ENCODE peak calls at places on chromosome 13, in ten cellular contexts. One of them, this sample, is unnamed.

GRCh38 chr13:49444517-49445395 is 682 bp downstream of the SETDB2 start:
- DNase-seq in stimulated activated CD4-positive, alpha-beta T cell treated with anti-CD3 and anti-CD28 coated beads, TNF-alpha, amount 100 ng/mL, for 4 hours: no peak
- DNase-seq in thoracic aorta: no peak
- DNase-seq in naive thymus-derived CD4-positive, alpha-beta T cell: peak; percentile 38
- DNase-seq in caudate nucleus: no peak
- DNase-seq in neuronal stem cell: peak; percentile 29
- DNase-seq in AG20443: peak; percentile 39
- DNase-seq in CMK: peak; percentile 76
- DNase-seq in erythroblast: peak; percentile 80
- DNase-seq in K562: peak; percentile 10
- DNase-seq in this sample: no peak

GRCh38 chr13:103067751-103068563 is 1.7 kb upstream of the SLC10A2 start:
- DNase-seq in stimulated activated CD4-positive, alpha-beta T cell treated with anti-CD3 and anti-CD28 coated beads, TNF-alpha, amount 100 ng/mL, for 4 hours: no peak
- DNase-seq in thoracic aorta: no peak
- DNase-seq in naive thymus-derived CD4-positive, alpha-beta T cell: no peak
- DNase-seq in caudate nucleus: no peak
- DNase-seq in neuronal stem cell: no peak
- DNase-seq in AG20443: no peak
- DNase-seq in CMK: no peak
- DNase-seq in erythroblast: no peak
- DNase-seq in K562: no peak
- DNase-seq in this sample: no peak

GRCh38 chr13:89816404-89816803 is 1531.1 kb upstream of the MIR17HG start:
- DNase-seq in stimulated activated CD4-positive, alpha-beta T cell treated with anti-CD3 and anti-CD28 coated beads, TNF-alpha, amount 100 ng/mL, for 4 hours: no peak
- DNase-seq in thoracic aorta: no peak
- DNase-seq in naive thymus-derived CD4-positive, alpha-beta T cell: no peak
- DNase-seq in caudate nucleus: no peak
- DNase-seq in neuronal stem cell: no peak
- DNase-seq in AG20443: no peak
- DNase-seq in CMK: no peak
- DNase-seq in erythroblast: no peak
- DNase-seq in K562: no peak
- DNase-seq in this sample: no peak

GRCh38 chr13:79668353-79668752 is 187.4 kb downstream of the NDFIP2 start:
- DNase-seq in stimulated activated CD4-positive, alpha-beta T cell treated with anti-CD3 and anti-CD28 coated beads, TNF-alpha, amount 100 ng/mL, for 4 hours: no peak
- DNase-seq in thoracic aorta: no peak
- DNase-seq in naive thymus-derived CD4-positive, alpha-beta T cell: no peak
- DNase-seq in caudate nucleus: no peak
- DNase-seq in neuronal stem cell: no peak
- DNase-seq in AG20443: no peak
- DNase-seq in CMK: no peak
- DNase-seq in erythroblast: no peak
- DNase-seq in K562: no peak
- DNase-seq in this sample: no peak

GRCh38 chr13:105202384-105202783 is 1333.1 kb downstream of the EFNB2 start:
- DNase-seq in stimulated activated CD4-positive, alpha-beta T cell treated with anti-CD3 and anti-CD28 coated beads, TNF-alpha, amount 100 ng/mL, for 4 hours: no peak
- DNase-seq in thoracic aorta: no peak
- DNase-seq in naive thymus-derived CD4-positive, alpha-beta T cell: no peak
- DNase-seq in caudate nucleus: no peak
- DNase-seq in neuronal stem cell: peak; percentile 14
- DNase-seq in AG20443: no peak
- DNase-seq in CMK: peak; percentile 14
- DNase-seq in erythroblast: peak; percentile 8
- DNase-seq in K562: no peak
- DNase-seq in this sample: no peak

GRCh38 chr13:73693215-73693614 is 441.0 kb downstream of the KLF12 start:
- DNase-seq in stimulated activated CD4-positive, alpha-beta T cell treated with anti-CD3 and anti-CD28 coated beads, TNF-alpha, amount 100 ng/mL, for 4 hours: no peak
- DNase-seq in thoracic aorta: no peak
- DNase-seq in naive thymus-derived CD4-positive, alpha-beta T cell: no peak
- DNase-seq in caudate nucleus: no peak
- DNase-seq in neuronal stem cell: no peak
- DNase-seq in AG20443: no peak
- DNase-seq in CMK: no peak
- DNase-seq in erythroblast: no peak
- DNase-seq in K562: no peak
- DNase-seq in this sample: no peak

GRCh38 chr13:59452189-59452588 is 711.5 kb downstream of the DIAPH3 start:
- DNase-seq in stimulated activated CD4-positive, alpha-beta T cell treated with anti-CD3 and anti-CD28 coated beads, TNF-alpha, amount 100 ng/mL, for 4 hours: no peak
- DNase-seq in thoracic aorta: no peak
- DNase-seq in naive thymus-derived CD4-positive, alpha-beta T cell: no peak
- DNase-seq in caudate nucleus: no peak
- DNase-seq in neuronal stem cell: no peak
- DNase-seq in AG20443: no peak
- DNase-seq in CMK: no peak
- DNase-seq in erythroblast: no peak
- DNase-seq in K562: no peak
- DNase-seq in this sample: no peak

GRCh38 chr13:83796364-83796763 is 85.9 kb downstream of the SLITRK1 start:
- DNase-seq in stimulated activated CD4-positive, alpha-beta T cell treated with anti-CD3 and anti-CD28 coated beads, TNF-alpha, amount 100 ng/mL, for 4 hours: no peak
- DNase-seq in thoracic aorta: no peak
- DNase-seq in naive thymus-derived CD4-positive, alpha-beta T cell: no peak
- DNase-seq in caudate nucleus: no peak
- DNase-seq in neuronal stem cell: no peak
- DNase-seq in AG20443: no peak
- DNase-seq in CMK: no peak
- DNase-seq in erythroblast: no peak
- DNase-seq in K562: no peak
- DNase-seq in this sample: no peak